ENCODE peak calls at places on chromosome 5, in five cellular contexts. N is astrocyte, P is transverse colon, F is BE2C, Y is ovary. T is an unnamed sample.
A peak's percentile ranks its signal among the peaks of the same experiment; 100 is the strongest.

GRCh38 chr5:16551628-16552027 is 65.2 kb downstream of the RETREG1 start:
- DNase-seq in N (no peak), P (no peak), F (no peak), Y (no peak), T (no peak)

GRCh38 chr5:73280821-73281746 is 108.1 kb downstream of the TMEM174 start:
- DNase-seq in N (peak; percentile 87), P (no peak), F (peak; percentile 78), Y (peak; percentile 27), T (peak; percentile 92)

GRCh38 chr5:126736141-126736540 is 40.8 kb upstream of the LMNB1 start:
- DNase-seq in Y (no peak), F (no peak), N (no peak), P (no peak), T (peak; percentile 27)

GRCh38 chr5:43729846-43730478 is 127.0 kb downstream of the NNT start:
- DNase-seq in P (no peak), N (peak; percentile 8), Y (no peak), F (no peak), T (peak; percentile 39)

GRCh38 chr5:56050566-56051292 is 56.0 kb upstream of the IL6ST start:
- DNase-seq in P (no peak), F (no peak), Y (no peak), N (no peak), T (no peak)

GRCh38 chr5:104606258-104606829 is 1043.8 kb upstream of the NUDT12 start:
- DNase-seq in P (no peak), Y (no peak), F (no peak), N (no peak), T (no peak)

GRCh38 chr5:175365866-175366265 is 78.1 kb downstream of the DRD1 start:
- DNase-seq in N (no peak), Y (no peak), F (no peak), P (no peak), T (no peak)

GRCh38 chr5:176675676-176676360 is 28.5 kb downstream of the TSPAN17 start:
- DNase-seq in F (no peak), Y (no peak), N (no peak), P (no peak), T (peak; percentile 45)

GRCh38 chr5:41433552-41434181 is 76.7 kb downstream of the PLCXD3 start:
- DNase-seq in N (no peak), P (no peak), Y (no peak), F (peak; percentile 25), T (peak; percentile 32)

GRCh38 chr5:150764530-150764929 is 5.7 kb upstream of the DCTN4 start:
- DNase-seq in P (no peak), Y (no peak), F (no peak), N (no peak), T (no peak)

GRCh38 chr5:59793000-59793399 is 100.5 kb downstream of the PDE4D start:
- DNase-seq in F (no peak), P (peak; percentile 43), N (peak; percentile 97), Y (no peak), T (peak; percentile 93)

GRCh38 chr5:57174128-57174849 is 430 bp downstream of the GPBP1 start:
- DNase-seq in P (peak; percentile 50), Y (no peak), F (no peak), N (no peak), T (peak; percentile 48)

GRCh38 chr5:3325811-3326568 is 269.6 kb upstream of the IRX1 start:
- DNase-seq in F (no peak), P (no peak), Y (no peak), N (no peak), T (no peak)

GRCh38 chr5:38938424-38938823 is 92.6 kb downstream of the OSMR start:
- DNase-seq in N (peak; percentile 57), P (no peak), F (no peak), Y (no peak), T (no peak)

GRCh38 chr5:140202610-140203009 is 27.6 kb downstream of the CYSTM1 start:
- DNase-seq in P (no peak), N (no peak), F (no peak), Y (no peak), T (no peak)

GRCh38 chr5:133460172-133460758 is 152.1 kb downstream of the FSTL4 start:
- DNase-seq in F (peak; percentile 33), Y (no peak), N (no peak), P (peak; percentile 16), T (peak; percentile 66)

GRCh38 chr5:108093186-108093585 is 288.7 kb downstream of the FBXL17 start:
- DNase-seq in Y (no peak), N (peak; percentile 5), F (no peak), P (no peak), T (peak; percentile 10)

GRCh38 chr5:74816875-74817274 is 49.3 kb downstream of the FAM169A start:
- DNase-seq in F (no peak), N (no peak), Y (no peak), P (no peak), T (no peak)

DNA sequence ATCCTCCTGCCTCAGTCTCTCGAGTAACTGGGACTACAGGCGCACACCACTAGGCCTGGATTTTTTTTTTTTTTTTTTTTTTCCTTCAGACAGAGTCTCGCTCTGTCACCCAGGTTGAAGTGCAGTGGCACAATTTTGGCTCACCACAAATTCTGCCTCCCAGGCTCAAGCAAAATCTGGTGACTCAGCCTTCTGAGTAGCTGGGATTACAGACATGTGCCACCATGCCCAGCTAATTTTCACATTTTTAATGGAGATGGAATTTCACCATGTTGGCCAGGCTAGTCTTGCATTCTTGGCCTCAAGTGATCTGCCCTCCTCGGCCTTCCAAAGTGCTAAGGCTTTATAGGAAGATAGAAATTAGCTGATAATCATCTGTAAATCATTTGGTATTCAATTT is 43.9 kb downstream of the NSA2 start:
- DNase-seq in P (no peak), Y (no peak), F (no peak), N (no peak), T (peak; percentile 94)
- H3K4me3 ChIP-seq in P (no peak overlapping the region), Y (no peak overlapping the region), F (no peak overlapping the region), N (no peak overlapping the region), T (no peak overlapping the region)

GRCh38 chr5:320524-321232 is 836 bp upstream of the AHRR start:
- DNase-seq in Y (peak; percentile 12), N (no peak), F (no peak), P (no peak), T (no peak)

GRCh38 chr5:322281-322941 is 897 bp downstream of the AHRR start:
- DNase-seq in F (no peak), P (no peak), N (no peak), Y (no peak), T (no peak)

GRCh38 chr5:322942-323879 is 1.7 kb downstream of the AHRR start:
- DNase-seq in N (peak; percentile 18), F (no peak), P (no peak), Y (no peak), T (peak; percentile 27)

GRCh38 chr5:321233-321725 is at the start of gene AHRR:
- DNase-seq in F (peak; percentile 73), N (peak; percentile 22), Y (peak; percentile 42), P (peak; percentile 72), T (peak; percentile 58)

GRCh38 chr5:321726-322251 is 275 bp downstream of the AHRR start:
- DNase-seq in N (no peak), Y (peak; percentile 9), P (no peak), F (no peak), T (no peak)
- TF ChIP-seq CTCF in N (no peak), Y (no peak), P (no peak), F (no peak), T (no peak)

DNA sequence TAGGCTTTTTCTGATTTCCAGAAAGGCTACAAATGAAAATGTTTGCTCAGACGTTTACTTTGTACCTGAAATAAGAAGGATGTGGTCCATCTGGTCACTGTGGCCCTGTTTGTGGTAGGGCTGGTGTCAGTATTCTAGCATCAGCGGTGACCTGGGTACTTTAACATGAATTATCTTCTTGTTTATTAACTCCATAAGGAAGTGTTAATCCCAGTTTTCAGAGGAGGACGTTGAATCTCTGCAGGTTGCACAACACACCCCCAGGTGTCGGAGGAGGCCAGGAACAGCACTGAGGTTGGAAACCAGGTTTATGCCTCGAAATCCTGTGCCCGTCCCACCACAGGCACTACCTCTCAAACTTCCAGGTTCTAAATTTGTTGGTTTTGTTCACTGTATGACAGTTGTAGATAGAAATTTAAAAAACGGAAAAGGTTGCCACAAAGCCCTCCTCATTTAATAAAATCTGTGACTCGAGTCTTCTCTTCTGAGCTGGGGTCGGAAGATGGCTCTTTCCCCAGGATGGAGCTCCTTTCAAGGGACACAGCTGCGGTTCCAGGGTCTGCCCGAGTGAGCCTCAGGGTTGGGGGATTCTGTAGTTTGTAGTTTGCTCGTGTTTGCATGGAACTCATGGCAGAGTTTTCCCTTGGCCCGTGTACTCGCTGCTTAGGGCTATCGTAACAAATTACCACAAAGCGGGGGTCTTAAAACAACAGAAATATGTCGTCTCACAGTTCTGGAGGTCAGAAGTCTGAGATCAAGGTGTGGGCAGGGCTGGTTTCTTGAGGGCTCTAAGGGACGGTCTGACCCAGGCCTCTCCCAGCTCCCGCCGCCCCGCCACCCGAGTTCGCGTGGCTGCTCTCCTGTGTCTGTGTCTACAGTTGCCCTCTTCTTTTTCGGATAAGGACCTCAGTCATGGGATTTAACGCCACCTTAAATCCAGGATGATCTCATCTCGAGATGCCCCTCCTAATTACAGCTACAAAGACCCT is 13.7 kb upstream of the LPCAT1 start:
- DNase-seq in P (no peak), Y (no peak), N (no peak), F (no peak), T (no peak)
- H3K4me3 ChIP-seq in P (no peak overlapping the region), Y (no peak overlapping the region), N (no peak overlapping the region), F (no peak overlapping the region), T (no peak overlapping the region)

DNA sequence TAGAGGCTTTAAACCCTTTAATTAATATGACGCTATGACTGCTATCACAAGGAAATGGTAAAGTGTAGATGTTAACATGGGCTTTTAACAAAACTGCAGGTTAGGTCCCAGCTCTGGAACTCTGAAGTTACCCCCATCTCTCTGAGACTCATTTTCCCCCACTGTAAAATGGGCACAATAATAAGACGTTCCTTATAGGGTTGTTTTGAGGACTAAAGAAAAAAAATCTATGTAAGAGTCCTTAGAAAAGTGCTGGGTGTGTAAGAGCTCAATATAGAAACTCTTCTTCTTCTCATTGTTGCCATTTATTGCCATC is 45.8 kb upstream of the STK32A start:
- DNase-seq in F (no peak), Y (no peak), N (no peak), P (no peak), T (no peak)
- TF ChIP-seq CTCF in F (no peak), Y (peak; percentile 0), N (no peak), P (no peak), T (no peak)

GRCh38 chr5:54533541-54534179 is 16.1 kb downstream of the SNX18 start:
- DNase-seq in Y (peak; percentile 55), P (no peak), N (no peak), F (no peak), T (peak; percentile 67)
- H3K4me3 ChIP-seq in Y (no peak overlapping the region), P (no peak overlapping the region), N (no peak overlapping the region), F (no peak overlapping the region), T (no peak overlapping the region)

DNA sequence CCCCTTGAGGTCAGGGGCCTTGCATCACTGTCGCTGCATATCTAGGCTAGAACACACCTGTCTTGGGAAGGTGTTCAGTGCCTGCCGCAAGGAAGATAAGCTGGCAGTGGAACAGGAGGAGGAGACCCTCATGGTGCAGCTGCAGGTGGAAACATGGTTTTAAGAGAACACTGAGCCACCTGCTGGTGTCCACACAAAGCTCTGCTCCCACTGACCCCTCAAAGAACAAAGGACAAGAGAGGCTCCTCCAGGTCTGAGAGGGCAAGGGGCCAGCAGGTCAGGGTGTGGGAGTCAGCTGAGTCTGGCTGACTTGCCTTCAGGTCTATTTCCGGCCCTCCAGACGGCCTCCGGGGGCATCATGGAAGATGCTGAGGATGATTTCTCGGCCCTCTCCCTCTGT is 210.1 kb upstream of the TBCA start:
- DNase-seq in P (no peak), Y (no peak), N (no peak), F (no peak), T (no peak)
- TF ChIP-seq CTCF in P (no peak), Y (no peak), N (no peak), F (peak; percentile 12), T (no peak)